ENCODE peak calls at places on chromosomes 11 and 22, in six cellular contexts. K is cardiac fibroblast, F is NB4, E is OCI-LY7, G is AG09309, H is astrocyte of the cerebellum. S is an unnamed sample.

GRCh38 chr22:23835773-23836144 is 3.0 kb downstream of the DERL3 start:
- DNase-seq in K (no peak), F (no peak), E (no peak), G (no peak), H (no peak), S (no peak)

GRCh38 chr22:25747245-25747944 is 5.4 kb downstream of the MYO18B start:
- DNase-seq in K (peak; percentile 91), F (no peak), E (no peak), G (peak; percentile 97), H (peak; percentile 76), S (peak; percentile 59)

GRCh38 chr22:22060200-22061084 is 77.9 kb upstream of the TOP3B start:
- DNase-seq in K (peak; percentile 26), F (peak; percentile 80), E (peak; percentile 84), G (no peak), H (no peak), S (no peak)

GRCh38 chr11:82902880-82903279 is 1.3 kb downstream of the DDIAS start:
- DNase-seq in K (no peak), F (no peak), E (no peak), G (no peak), H (no peak), S (no peak)

GRCh38 chr22:26615830-26616435 is 1.9 kb downstream of the CRYBB1 start:
- DNase-seq in K (no peak), F (no peak), E (peak; percentile 6), G (no peak), H (no peak), S (no peak)

GRCh38 chr22:42685941-42686666 is 34.6 kb downstream of the A4GALT start:
- DNase-seq in K (peak; percentile 50), F (no peak), E (no peak), G (no peak), H (no peak), S (no peak)

GRCh38 chr22:45872659-45873263 is 104.2 kb downstream of the WNT7B start:
- DNase-seq in K (no peak), F (no peak), E (no peak), G (no peak), H (no peak), S (no peak)

GRCh38 chr11:2270322-2271076 is at the start of gene ASCL2:
- DNase-seq in K (no peak), F (peak; percentile 45), E (no peak), G (no peak), H (no peak), S (no peak)

GRCh38 chr11:11992813-11993212 is 15.6 kb downstream of the DKK3 start:
- DNase-seq in K (no peak), F (no peak), E (no peak), G (no peak), H (no peak), S (no peak)

GRCh38 chr22:17838180-17838865 is 64.1 kb upstream of the BID start:
- DNase-seq in K (no peak), F (no peak), E (no peak), G (no peak), H (no peak), S (no peak)

GRCh38 chr22:17835256-17835655 is 61.0 kb upstream of the BID start:
- DNase-seq in K (no peak), F (no peak), E (no peak), G (no peak), H (no peak), S (no peak)

GRCh38 chr22:17832665-17833064 is 58.4 kb upstream of the BID start:
- DNase-seq in K (no peak), F (no peak), E (no peak), G (no peak), H (no peak), S (no peak)

GRCh38 chr22:17841836-17842235 is 67.6 kb upstream of the BID start:
- DNase-seq in K (no peak), F (no peak), E (no peak), G (no peak), H (no peak), S (no peak)

DNA sequence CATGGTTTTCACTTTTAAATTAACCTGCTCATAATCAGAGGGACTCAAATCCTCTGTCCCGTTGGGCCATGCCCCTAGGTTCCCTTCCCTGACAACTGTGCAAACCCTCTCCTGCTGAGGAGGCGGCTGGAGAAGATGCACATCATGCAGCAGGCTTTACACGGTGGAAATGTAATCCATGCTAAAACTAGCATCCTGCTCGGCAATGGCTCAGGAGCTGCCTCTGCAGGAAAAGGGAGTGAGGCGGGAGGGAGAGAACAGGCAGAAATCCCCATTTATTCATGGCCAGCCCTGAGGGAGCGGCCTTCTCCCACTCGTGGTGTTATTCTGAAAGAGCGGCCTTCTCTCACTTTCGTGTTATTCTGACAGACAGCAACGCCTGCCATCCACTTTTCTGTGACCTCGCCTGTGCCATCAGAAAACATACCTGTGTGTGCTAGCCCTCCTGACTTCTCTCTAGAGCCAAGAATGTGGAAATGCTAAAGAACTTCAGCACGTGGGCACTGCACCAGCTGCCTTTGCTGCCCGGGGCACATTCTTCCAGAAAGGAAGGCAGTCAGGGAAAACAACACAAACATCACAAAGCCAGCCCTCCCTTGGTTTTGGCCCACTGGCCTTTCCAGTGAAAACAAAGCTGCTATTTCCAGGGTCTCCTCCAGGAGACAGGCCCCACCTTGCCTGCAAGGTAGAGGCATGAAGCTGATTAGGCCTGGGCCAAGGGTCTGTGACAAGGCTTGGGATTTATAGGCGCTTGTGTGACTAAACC is 62.9 kb upstream of the BID start:
- DNase-seq in K (no peak), F (no peak), E (no peak), G (no peak), H (no peak), S (peak; percentile 30)
- TF ChIP-seq CTCF in K (no peak), F (no peak), E (no peak), G (no peak), H (peak; percentile 22), S (peak; percentile 24)

DNA sequence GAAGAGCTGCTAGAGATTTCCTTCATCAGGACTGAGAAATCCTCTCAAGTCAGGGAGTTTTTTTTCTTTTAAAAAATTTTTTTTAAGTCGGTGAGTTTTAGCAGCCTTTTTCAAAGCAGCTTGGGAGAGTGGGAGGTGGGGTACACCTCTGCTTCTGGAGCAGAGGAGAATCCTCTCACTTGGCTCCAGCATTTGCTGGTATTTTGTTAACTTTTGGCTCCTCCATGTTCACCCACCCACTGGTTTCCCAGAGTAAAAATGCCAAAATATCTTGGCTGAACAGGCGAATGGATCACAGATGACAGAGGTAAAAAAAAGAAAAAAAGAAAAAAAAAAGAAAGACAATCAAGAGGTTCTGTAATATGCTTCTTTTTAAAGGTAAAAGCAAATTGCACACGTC is 68.0 kb downstream of the GAB2 start:
- DNase-seq in K (peak; percentile 66), F (no peak), E (no peak), G (no peak), H (no peak), S (no peak)
- H3K4me3 ChIP-seq in K (no peak overlapping the region), F (peak overlapping the region; percentile 62), E (no peak overlapping the region), G (no peak overlapping the region), H (no peak overlapping the region), S (no peak overlapping the region)

GRCh38 chr11:72706579-72706978 is 32.4 kb upstream of the PDE2A start:
- DNase-seq in K (no peak), F (no peak), E (no peak), G (no peak), H (no peak), S (no peak)

GRCh38 chr11:72705442-72706365 is 31.5 kb upstream of the PDE2A start:
- DNase-seq in K (no peak), F (no peak), E (no peak), G (no peak), H (no peak), S (no peak)

GRCh38 chr11:72704028-72704782 is 30.0 kb upstream of the PDE2A start:
- DNase-seq in K (peak; percentile 33), F (no peak), E (no peak), G (no peak), H (no peak), S (no peak)

GRCh38 chr11:72703281-72704008 is 29.2 kb upstream of the PDE2A start:
- DNase-seq in K (peak; percentile 94), F (no peak), E (no peak), G (peak; percentile 62), H (no peak), S (no peak)

DNA sequence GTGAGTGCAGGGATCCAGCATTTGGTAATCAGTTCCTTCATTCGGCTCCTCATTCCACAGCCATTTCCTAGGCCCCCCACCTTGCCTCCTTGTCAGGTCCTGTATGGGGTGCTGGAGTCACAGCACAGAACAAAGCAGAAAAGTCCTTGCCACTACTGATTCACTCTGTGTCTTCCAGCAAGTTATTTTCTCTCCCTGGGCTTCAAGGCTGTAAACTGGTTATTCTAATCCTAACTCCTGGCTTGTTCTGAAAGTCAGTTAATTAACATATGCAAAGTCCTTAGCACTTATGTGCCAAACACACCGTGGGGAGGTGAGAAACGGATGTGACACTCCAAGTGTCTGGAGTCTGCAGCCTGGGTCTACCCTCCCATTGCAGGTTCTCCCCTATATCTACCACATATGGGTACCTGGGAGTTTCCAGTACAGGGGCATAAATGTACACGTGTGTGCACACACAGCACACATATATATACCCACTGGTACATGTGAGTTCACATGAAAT is 30.6 kb upstream of the PDE2A start:
- DNase-seq in K (no peak), F (no peak), E (no peak), G (no peak), H (no peak), S (no peak)
- TF ChIP-seq CTCF in K (no peak), F (no peak), E (no peak), G (no peak), H (no peak), S (no peak)

DNA sequence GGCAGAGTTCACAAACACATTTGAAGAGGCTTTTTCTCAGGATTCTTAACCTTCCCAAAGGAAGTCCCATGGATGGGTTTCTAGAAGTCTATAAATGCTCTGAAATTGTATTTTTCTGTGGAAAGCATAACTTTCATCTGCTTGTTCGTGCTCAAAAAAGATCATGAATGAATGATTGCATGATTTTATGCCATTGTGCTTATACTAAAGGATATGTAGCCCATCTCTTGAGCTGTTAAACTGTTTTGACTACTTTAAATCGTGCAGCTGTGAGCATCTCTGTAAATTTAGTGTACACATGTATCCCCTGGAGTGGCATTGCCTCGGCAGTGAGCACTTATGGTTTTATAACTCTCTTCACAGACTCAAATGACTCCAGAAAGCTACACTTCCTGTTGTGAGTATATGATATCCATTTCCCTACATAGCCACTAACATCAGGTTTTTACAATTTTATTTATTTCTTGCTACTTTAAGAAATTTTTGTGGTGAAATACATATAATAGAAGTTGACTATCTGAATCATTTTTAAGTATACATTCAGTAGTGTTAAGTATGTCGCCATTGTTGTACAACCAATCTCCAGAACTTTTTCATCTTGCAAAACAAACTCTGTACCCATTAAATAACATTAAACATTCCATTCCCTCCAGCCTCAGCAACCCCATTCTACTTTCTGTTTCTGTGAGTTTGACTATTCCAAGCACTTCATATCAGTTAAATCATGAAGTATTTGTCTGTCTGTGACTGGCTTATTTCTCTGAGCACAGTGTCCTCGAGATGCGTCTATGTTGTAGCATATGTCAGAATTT is 8.0 kb downstream of the NEAT1 start:
- DNase-seq in K (peak; percentile 85), F (peak; percentile 39), E (peak; percentile 66), G (peak; percentile 46), H (no peak), S (no peak)
- H3K4me3 ChIP-seq in K (peak overlapping the region; percentile 88), F (peak overlapping the region; percentile 40), E (peak overlapping the region; percentile 73), G (peak overlapping the region; percentile 28), H (peak overlapping the region; percentile 96), S (peak overlapping the region; percentile 25)

GRCh38 chr11:328012-328411 is 7.4 kb upstream of the IFITM3 start:
- DNase-seq in K (no peak), F (no peak), E (no peak), G (no peak), H (no peak), S (no peak)
- TF ChIP-seq CTCF in K (no peak), F (no peak), E (no peak), G (no peak), H (no peak), S (no peak)